ENCODE peak calls at places on chromosome 3, in eight cellular contexts. One of them, this sample, is unnamed.

GRCh38 chr3:124032881-124033359 is 41.0 kb upstream of the ROPN1 start:
- DNase-seq in neural crest cell: peak
- DNase-seq in stimulated activated CD4-positive, alpha-beta T cell treated with anti-CD3 and anti-CD28 coated beads, Interleukin-2, amount 100 ng/mL, for 48 hours: peak
- DNase-seq in HCEC 1CT: peak
- DNase-seq in NCI-H446: peak
- DNase-seq in activated CD4-positive, alpha-beta T cell treated with anti-CD3 and anti-CD28 coated beads for 24 hours: peak
- DNase-seq in lower lobe of right lung: peak
- DNase-seq in upper lobe of right lung: peak
- DNase-seq in this sample: peak

GRCh38 chr3:187072582-187072981 is 66.7 kb downstream of the RPL39L start:
- DNase-seq in lower lobe of right lung: no peak
- DNase-seq in upper lobe of right lung: no peak
- DNase-seq in neural crest cell: no peak
- DNase-seq in stimulated activated CD4-positive, alpha-beta T cell treated with anti-CD3 and anti-CD28 coated beads, Interleukin-2, amount 100 ng/mL, for 48 hours: no peak
- DNase-seq in NCI-H446: no peak
- DNase-seq in activated CD4-positive, alpha-beta T cell treated with anti-CD3 and anti-CD28 coated beads for 24 hours: no peak
- DNase-seq in HCEC 1CT: no peak
- DNase-seq in this sample: no peak

GRCh38 chr3:143627336-143627735 is 220.9 kb downstream of the SLC9A9 start:
- DNase-seq in HCEC 1CT: peak
- DNase-seq in neural crest cell: no peak
- DNase-seq in NCI-H446: no peak
- DNase-seq in activated CD4-positive, alpha-beta T cell treated with anti-CD3 and anti-CD28 coated beads for 24 hours: peak
- DNase-seq in stimulated activated CD4-positive, alpha-beta T cell treated with anti-CD3 and anti-CD28 coated beads, Interleukin-2, amount 100 ng/mL, for 48 hours: peak
- DNase-seq in lower lobe of right lung: no peak
- DNase-seq in upper lobe of right lung: no peak
- DNase-seq in this sample: no peak

GRCh38 chr3:58572013-58572633 is 5.1 kb downstream of the FAM107A start:
- DNase-seq in HCEC 1CT: no peak
- DNase-seq in lower lobe of right lung: no peak
- DNase-seq in NCI-H446: no peak
- DNase-seq in activated CD4-positive, alpha-beta T cell treated with anti-CD3 and anti-CD28 coated beads for 24 hours: no peak
- DNase-seq in neural crest cell: no peak
- DNase-seq in stimulated activated CD4-positive, alpha-beta T cell treated with anti-CD3 and anti-CD28 coated beads, Interleukin-2, amount 100 ng/mL, for 48 hours: no peak
- DNase-seq in upper lobe of right lung: no peak
- DNase-seq in this sample: no peak

GRCh38 chr3:117979466-117979865 is 1055.2 kb downstream of the IGSF11 start:
- DNase-seq in stimulated activated CD4-positive, alpha-beta T cell treated with anti-CD3 and anti-CD28 coated beads, Interleukin-2, amount 100 ng/mL, for 48 hours: no peak
- DNase-seq in activated CD4-positive, alpha-beta T cell treated with anti-CD3 and anti-CD28 coated beads for 24 hours: no peak
- DNase-seq in lower lobe of right lung: no peak
- DNase-seq in neural crest cell: no peak
- DNase-seq in HCEC 1CT: no peak
- DNase-seq in upper lobe of right lung: no peak
- DNase-seq in NCI-H446: no peak
- DNase-seq in this sample: no peak

GRCh38 chr3:44179251-44179650 is 62.4 kb upstream of the TOPAZ1 start:
- DNase-seq in lower lobe of right lung: no peak
- DNase-seq in neural crest cell: no peak
- DNase-seq in activated CD4-positive, alpha-beta T cell treated with anti-CD3 and anti-CD28 coated beads for 24 hours: no peak
- DNase-seq in upper lobe of right lung: no peak
- DNase-seq in HCEC 1CT: no peak
- DNase-seq in stimulated activated CD4-positive, alpha-beta T cell treated with anti-CD3 and anti-CD28 coated beads, Interleukin-2, amount 100 ng/mL, for 48 hours: no peak
- DNase-seq in NCI-H446: no peak
- DNase-seq in this sample: no peak

GRCh38 chr3:143331336-143331735 is 211.8 kb downstream of the CHST2 start:
- DNase-seq in NCI-H446: peak
- DNase-seq in lower lobe of right lung: no peak
- DNase-seq in HCEC 1CT: peak
- DNase-seq in neural crest cell: no peak
- DNase-seq in upper lobe of right lung: no peak
- DNase-seq in stimulated activated CD4-positive, alpha-beta T cell treated with anti-CD3 and anti-CD28 coated beads, Interleukin-2, amount 100 ng/mL, for 48 hours: no peak
- DNase-seq in activated CD4-positive, alpha-beta T cell treated with anti-CD3 and anti-CD28 coated beads for 24 hours: no peak
- DNase-seq in this sample: no peak

GRCh38 chr3:179829391-179829790 is 176.6 kb downstream of the USP13 start:
- DNase-seq in lower lobe of right lung: no peak
- DNase-seq in HCEC 1CT: no peak
- DNase-seq in stimulated activated CD4-positive, alpha-beta T cell treated with anti-CD3 and anti-CD28 coated beads, Interleukin-2, amount 100 ng/mL, for 48 hours: no peak
- DNase-seq in activated CD4-positive, alpha-beta T cell treated with anti-CD3 and anti-CD28 coated beads for 24 hours: no peak
- DNase-seq in upper lobe of right lung: no peak
- DNase-seq in neural crest cell: no peak
- DNase-seq in NCI-H446: no peak
- DNase-seq in this sample: no peak

GRCh38 chr3:32203854-32204253 is 34.6 kb upstream of the CMTM8 start:
- DNase-seq in stimulated activated CD4-positive, alpha-beta T cell treated with anti-CD3 and anti-CD28 coated beads, Interleukin-2, amount 100 ng/mL, for 48 hours: no peak
- DNase-seq in lower lobe of right lung: no peak
- DNase-seq in neural crest cell: no peak
- DNase-seq in upper lobe of right lung: no peak
- DNase-seq in NCI-H446: no peak
- DNase-seq in HCEC 1CT: peak
- DNase-seq in activated CD4-positive, alpha-beta T cell treated with anti-CD3 and anti-CD28 coated beads for 24 hours: no peak
- DNase-seq in this sample: no peak

GRCh38 chr3:58948018-58948417 is 101.8 kb downstream of the CFAP20DC start:
- DNase-seq in stimulated activated CD4-positive, alpha-beta T cell treated with anti-CD3 and anti-CD28 coated beads, Interleukin-2, amount 100 ng/mL, for 48 hours: no peak
- DNase-seq in NCI-H446: no peak
- DNase-seq in activated CD4-positive, alpha-beta T cell treated with anti-CD3 and anti-CD28 coated beads for 24 hours: no peak
- DNase-seq in upper lobe of right lung: no peak
- DNase-seq in HCEC 1CT: no peak
- DNase-seq in neural crest cell: no peak
- DNase-seq in lower lobe of right lung: no peak
- DNase-seq in this sample: no peak

GRCh38 chr3:191065183-191065805 is 133.7 kb upstream of the OSTN start:
- DNase-seq in HCEC 1CT: peak
- DNase-seq in stimulated activated CD4-positive, alpha-beta T cell treated with anti-CD3 and anti-CD28 coated beads, Interleukin-2, amount 100 ng/mL, for 48 hours: no peak
- DNase-seq in upper lobe of right lung: no peak
- DNase-seq in neural crest cell: no peak
- DNase-seq in NCI-H446: no peak
- DNase-seq in activated CD4-positive, alpha-beta T cell treated with anti-CD3 and anti-CD28 coated beads for 24 hours: no peak
- DNase-seq in lower lobe of right lung: no peak
- DNase-seq in this sample: peak

GRCh38 chr3:127746400-127747057 is 73.8 kb downstream of the ABTB1 start:
- DNase-seq in activated CD4-positive, alpha-beta T cell treated with anti-CD3 and anti-CD28 coated beads for 24 hours: no peak
- DNase-seq in HCEC 1CT: no peak
- DNase-seq in neural crest cell: no peak
- DNase-seq in stimulated activated CD4-positive, alpha-beta T cell treated with anti-CD3 and anti-CD28 coated beads, Interleukin-2, amount 100 ng/mL, for 48 hours: no peak
- DNase-seq in upper lobe of right lung: no peak
- DNase-seq in NCI-H446: no peak
- DNase-seq in lower lobe of right lung: no peak
- DNase-seq in this sample: no peak

GRCh38 chr3:120081719-120082118 is 12.5 kb downstream of the GSK3B start:
- DNase-seq in stimulated activated CD4-positive, alpha-beta T cell treated with anti-CD3 and anti-CD28 coated beads, Interleukin-2, amount 100 ng/mL, for 48 hours: no peak
- DNase-seq in neural crest cell: no peak
- DNase-seq in upper lobe of right lung: no peak
- DNase-seq in activated CD4-positive, alpha-beta T cell treated with anti-CD3 and anti-CD28 coated beads for 24 hours: no peak
- DNase-seq in HCEC 1CT: no peak
- DNase-seq in NCI-H446: no peak
- DNase-seq in lower lobe of right lung: no peak
- DNase-seq in this sample: no peak

This sample was measured in RKO.